ENCODE peak calls at places on chromosomes 16 and 17, in ten cellular contexts. J, Q, K, M, S, C, W, T, P and L are unnamed samples.

GRCh38 chr17:45435481-45435880 is 2.8 kb upstream of the ARHGAP27 start:
- DNase-seq in J (no peak), Q (no peak), W (no peak), T (no peak), C (no peak), M (no peak), P (no peak), S (no peak), K (no peak), L (no peak)

GRCh38 chr17:55607736-55608341 is 96.6 kb upstream of the SMIM36 start:
- DNase-seq in Q (peak; percentile 70), S (peak; percentile 46), J (no peak), W (no peak), C (peak; percentile 33), T (no peak), K (no peak), P (peak; percentile 60), M (no peak), L (no peak)

GRCh38 chr17:8649157-8650118 is 18.9 kb upstream of the MYH10 start:
- DNase-seq in K (no peak), C (no peak), P (no peak), S (peak; percentile 88), W (no peak), M (no peak), T (no peak), J (no peak), Q (peak; percentile 38), L (peak; percentile 86)

GRCh38 chr17:77370536-77370935 is 229.8 kb downstream of the SEC14L1 start:
- DNase-seq in P (no peak), M (no peak), W (no peak), S (no peak), C (no peak), K (no peak), J (no peak), Q (no peak), T (no peak), L (no peak)

GRCh38 chr17:82865996-82866395 is 26.2 kb upstream of the ZNF750 start:
- DNase-seq in C (no peak), M (no peak), S (no peak), K (no peak), T (no peak), J (no peak), Q (no peak), P (no peak), W (no peak), L (no peak)

GRCh38 chr16:69937465-69937951 is 13.6 kb upstream of the CLEC18A start:
- DNase-seq in C (peak; percentile 41), T (no peak), Q (no peak), M (no peak), K (no peak), W (no peak), P (no peak), S (peak; percentile 10), J (peak; percentile 62), L (no peak)

GRCh38 chr16:67948015-67948414 is 4.1 kb upstream of the LCAT start:
- DNase-seq in T (no peak), W (no peak), J (no peak), S (no peak), P (no peak), M (no peak), Q (no peak), K (no peak), C (no peak), L (no peak)

GRCh38 chr16:57852189-57852588 is 49.9 kb upstream of the KIFC3 start:
- DNase-seq in C (no peak), W (no peak), T (no peak), J (no peak), M (no peak), P (no peak), K (no peak), S (no peak), Q (no peak), L (no peak)

GRCh38 chr17:70408768-70409167 is 239.4 kb downstream of the KCNJ2 start:
- DNase-seq in C (no peak), Q (no peak), M (no peak), J (no peak), K (no peak), T (no peak), S (no peak), W (no peak), P (no peak), L (no peak)

GRCh38 chr16:68756250-68757051 is 19.4 kb downstream of the CDH1 start:
- DNase-seq in T (no peak), J (no peak), P (peak; percentile 87), S (no peak), M (no peak), C (peak; percentile 79), K (no peak), W (no peak), Q (peak; percentile 77), L (no peak)

GRCh38 chr16:86549076-86549892 is 5.8 kb downstream of the MTHFSD start:
- DNase-seq in J (no peak), K (no peak), S (no peak), M (no peak), W (no peak), P (no peak), T (no peak), Q (peak; percentile 46), C (no peak), L (no peak)

GRCh38 chr17:36602924-36603384 is 1.6 kb downstream of the MRM1 start:
- DNase-seq in J (peak; percentile 38), M (peak; percentile 44), C (peak; percentile 88), W (peak; percentile 22), Q (peak; percentile 73), P (peak; percentile 57), S (peak; percentile 37), T (no peak), K (peak; percentile 28), L (no peak)

GRCh38 chr16:1093284-1094123 is 2.5 kb downstream of the C1QTNF8 start:
- DNase-seq in S (no peak), Q (no peak), K (no peak), T (no peak), M (no peak), C (peak; percentile 62), J (no peak), P (no peak), W (no peak), L (no peak)

GRCh38 chr17:55430531-55431228 is 9.0 kb upstream of the MMD start:
- DNase-seq in K (no peak), M (no peak), Q (no peak), S (no peak), W (no peak), C (no peak), P (no peak), J (no peak), T (no peak), L (no peak)

GRCh38 chr16:165539-166374 is at the start of gene HBM:
- DNase-seq in W (no peak), M (no peak), K (no peak), C (no peak), P (no peak), J (no peak), T (no peak), Q (no peak), S (no peak), L (no peak)

GRCh38 chr17:65334391-65334790 is 197.2 kb downstream of the RGS9 start:
- DNase-seq in S (no peak), P (no peak), K (no peak), T (no peak), C (no peak), J (no peak), M (no peak), W (no peak), Q (no peak), L (peak; percentile 30)

GRCh38 chr16:8946544-8946943 is 17.2 kb downstream of the USP7 start:
- DNase-seq in M (no peak), C (no peak), K (no peak), T (no peak), W (no peak), S (no peak), Q (no peak), J (no peak), P (no peak), L (no peak)

GRCh38 chr17:15744885-15745284 is 12.8 kb downstream of the TBC1D26 start:
- DNase-seq in P (peak; percentile 47), Q (no peak), M (no peak), J (no peak), S (no peak), K (no peak), C (peak; percentile 89), T (no peak), W (no peak), L (no peak)

GRCh38 chr17:74603746-74604145 is 11.7 kb upstream of the CD300LD start:
- DNase-seq in W (no peak), Q (no peak), K (no peak), C (no peak), T (no peak), M (no peak), P (no peak), J (no peak), S (no peak), L (no peak)

GRCh38 chr17:40524243-40524965 is 23.0 kb upstream of the TNS4 start:
- DNase-seq in M (no peak), P (no peak), T (no peak), C (no peak), K (no peak), J (no peak), Q (no peak), W (no peak), S (no peak), L (no peak)

GRCh38 chr17:43368740-43369506 is 29.9 kb upstream of the ARL4D start:
- DNase-seq in S (peak; percentile 70), Q (peak; percentile 79), K (peak; percentile 28), M (peak; percentile 34), J (peak; percentile 84), T (peak; percentile 67), W (peak; percentile 47), C (peak; percentile 94), P (peak; percentile 80), L (peak; percentile 35)

GRCh38 chr17:29710891-29711418 is 88.2 kb upstream of the CORO6 start:
- DNase-seq in Q (peak; percentile 40), K (no peak), J (no peak), W (no peak), C (peak; percentile 65), M (no peak), S (peak; percentile 94), T (no peak), P (no peak), L (peak; percentile 25)

GRCh38 chr17:4968916-4969550 is 1.4 kb upstream of the SPAG7 start:
- DNase-seq in J (peak; percentile 45), P (no peak), T (no peak), C (peak; percentile 90), S (peak; percentile 89), K (no peak), M (no peak), W (no peak), Q (peak; percentile 89), L (no peak)

GRCh38 chr17:19487009-19487600 is 46.5 kb upstream of the SLC47A1 start:
- DNase-seq in K (no peak), P (no peak), Q (no peak), J (no peak), T (no peak), C (no peak), S (no peak), W (no peak), M (no peak), L (no peak)

GRCh38 chr17:50608700-50609375 is 25.8 kb upstream of the ABCC3 start:
- DNase-seq in W (no peak), K (no peak), J (peak; percentile 52), C (no peak), Q (no peak), P (no peak), T (no peak), S (no peak), M (no peak), L (no peak)

GRCh38 chr17:5126719-5127488 is 11.1 kb downstream of the USP6 start:
- DNase-seq in J (no peak), C (no peak), M (no peak), W (no peak), T (no peak), K (no peak), Q (no peak), P (peak; percentile 21), S (no peak), L (no peak)

GRCh38 chr17:48925991-48926342 is 17.8 kb downstream of the UBE2Z start:
- DNase-seq in J (no peak), P (no peak), Q (no peak), C (no peak), K (no peak), S (no peak), M (no peak), W (no peak), T (no peak), L (no peak)